ENCODE peak calls at places on chromosome 18, in nine cellular contexts. F is NCI-H1105, G is NCI-H510A treated with DMSO at 0.1 percent for 48 hours, K is cardiac muscle cell, X is MV-4-11, B is RWPE1, I is SIG-M5, D is Caki2, C is body of pancreas. P is an unnamed sample.

GRCh38 chr18:60372598-60372997 is at the start of gene MC4R:
- DNase-seq in C (no peak), F (peak; percentile 91), D (peak; percentile 54), G (peak; percentile 94), B (no peak), I (no peak), K (peak; percentile 89), X (no peak), P (peak; percentile 94)

GRCh38 chr18:63575680-63576079 is 11.5 kb upstream of the SERPINB13 start:
- DNase-seq in G (no peak), B (no peak), D (no peak), F (no peak), I (no peak), X (no peak), K (no peak), C (no peak), P (no peak)

GRCh38 chr18:34880882-34881852 is 160.0 kb upstream of the MAPRE2 start:
- DNase-seq in D (peak; percentile 3), F (no peak), B (no peak), K (no peak), G (no peak), X (peak; percentile 26), C (no peak), I (no peak), P (no peak)

GRCh38 chr18:37575646-37576045 is 10.0 kb upstream of the CELF4 start:
- DNase-seq in B (no peak), G (no peak), K (no peak), F (peak; percentile 81), X (no peak), I (no peak), C (no peak), D (no peak), P (peak; percentile 69)

GRCh38 chr18:45774065-45774521 is 50.1 kb downstream of the SLC14A1 start:
- DNase-seq in X (no peak), B (peak; percentile 32), D (no peak), F (no peak), G (no peak), K (no peak), I (no peak), C (no peak), P (peak; percentile 78)

GRCh38 chr18:56702946-56703345 is 51.8 kb downstream of the WDR7 start:
- DNase-seq in F (peak; percentile 15), D (peak; percentile 2), K (peak; percentile 47), I (no peak), C (peak; percentile 20), X (peak; percentile 26), G (peak; percentile 84), B (peak; percentile 0), P (peak; percentile 63)

GRCh38 chr18:906416-907170 is 1.9 kb downstream of the ADCYAP1 start:
- DNase-seq in X (no peak), F (no peak), D (no peak), K (no peak), C (no peak), G (peak; percentile 82), I (no peak), B (no peak), P (peak; percentile 77)

GRCh38 chr18:75111673-75112485 is 97.1 kb downstream of the PTGR3 start:
- DNase-seq in F (peak; percentile 7), B (peak; percentile 45), C (no peak), K (no peak), X (peak; percentile 2), I (no peak), G (peak; percentile 34), D (no peak), P (no peak)

GRCh38 chr18:3857544-3857943 is 407.6 kb downstream of the TGIF1 start:
- DNase-seq in B (no peak), C (no peak), D (no peak), F (no peak), G (no peak), I (no peak), X (no peak), K (no peak), P (no peak)

GRCh38 chr18:28816155-28816554 is 639.2 kb upstream of the CDH2 start:
- DNase-seq in I (no peak), D (no peak), G (no peak), K (no peak), F (no peak), C (no peak), B (no peak), X (no peak), P (no peak)

P was measured in NCI-H748 treated with DMSO at 0.1 percent for 48 hours.